ENCODE peak calls at places on chromosomes 13 and 19, in seven cellular contexts. Z is IMR-90, J is heart right ventricle, F is heart left ventricle, B is tibial artery, G is adrenal gland, U is hepatocyte. R is an unnamed sample. For H3K36me3, the result is how much of the 10 kb centered on the place peaks cover.

GRCh38 chr19:40954573-40954972 is 36.5 kb upstream of the CYP2B6 start:
- DNase-seq in J (no peak), Z (no peak), G (no peak), B (no peak), F (no peak), U (no peak), R (no peak)

GRCh38 chr13:19822673-19823072 is 39.9 kb upstream of the PSPC1 start:
- DNase-seq in J (no peak), B (no peak), G (no peak), F (no peak), Z (no peak), U (no peak), R (no peak)

GRCh38 chr19:4452230-4452990 is 5.2 kb downstream of the UBXN6 start:
- DNase-seq in J (no peak), G (no peak), U (no peak), F (no peak), B (no peak), Z (no peak), R (no peak)

GRCh38 chr13:98906746-98907502 is 70.9 kb downstream of the DOCK9 start:
- DNase-seq in U (no peak), B (no peak), Z (no peak), F (no peak), G (no peak), J (no peak), R (no peak)

GRCh38 chr13:76293346-76293745 is 592.9 kb downstream of the KCTD12 start:
- DNase-seq in F (no peak), U (no peak), G (no peak), B (no peak), J (no peak), Z (peak), R (no peak)

GRCh38 chr13:58838615-58839014 is 1207.1 kb downstream of the PCDH17 start:
- DNase-seq in B (no peak), F (no peak), U (no peak), J (no peak), Z (no peak), G (no peak), R (no peak)

GRCh38 chr19:6092329-6093286 is 17.7 kb downstream of the RFX2 start:
- DNase-seq in Z (peak), J (peak), U (peak), B (peak), G (peak), F (peak), R (peak)

GRCh38 chr13:48709213-48709612 is 55.5 kb downstream of the CYSLTR2 start:
- DNase-seq in J (no peak), B (no peak), Z (no peak), U (no peak), F (no peak), G (no peak), R (no peak)

GRCh38 chr13:93409816-93410215 is 183.2 kb downstream of the GPC6 start:
- DNase-seq in U (no peak), F (no peak), Z (no peak), B (no peak), G (no peak), J (no peak), R (no peak)

GRCh38 chr13:28655566-28655965 is 3.4 kb upstream of the POMP start:
- DNase-seq in U (no peak), Z (peak), G (no peak), B (no peak), J (no peak), F (no peak), R (no peak)

GRCh38 chr13:86006317-86006716 is 207.1 kb upstream of the SLITRK6 start:
- DNase-seq in F (no peak), U (no peak), B (no peak), Z (no peak), G (no peak), J (no peak), R (no peak)

GRCh38 chr13:41465215-41465907 is 8.0 kb downstream of the RGCC start:
- DNase-seq in G (peak), Z (peak), B (peak), J (peak), F (peak), U (no peak), R (peak)

DNA sequence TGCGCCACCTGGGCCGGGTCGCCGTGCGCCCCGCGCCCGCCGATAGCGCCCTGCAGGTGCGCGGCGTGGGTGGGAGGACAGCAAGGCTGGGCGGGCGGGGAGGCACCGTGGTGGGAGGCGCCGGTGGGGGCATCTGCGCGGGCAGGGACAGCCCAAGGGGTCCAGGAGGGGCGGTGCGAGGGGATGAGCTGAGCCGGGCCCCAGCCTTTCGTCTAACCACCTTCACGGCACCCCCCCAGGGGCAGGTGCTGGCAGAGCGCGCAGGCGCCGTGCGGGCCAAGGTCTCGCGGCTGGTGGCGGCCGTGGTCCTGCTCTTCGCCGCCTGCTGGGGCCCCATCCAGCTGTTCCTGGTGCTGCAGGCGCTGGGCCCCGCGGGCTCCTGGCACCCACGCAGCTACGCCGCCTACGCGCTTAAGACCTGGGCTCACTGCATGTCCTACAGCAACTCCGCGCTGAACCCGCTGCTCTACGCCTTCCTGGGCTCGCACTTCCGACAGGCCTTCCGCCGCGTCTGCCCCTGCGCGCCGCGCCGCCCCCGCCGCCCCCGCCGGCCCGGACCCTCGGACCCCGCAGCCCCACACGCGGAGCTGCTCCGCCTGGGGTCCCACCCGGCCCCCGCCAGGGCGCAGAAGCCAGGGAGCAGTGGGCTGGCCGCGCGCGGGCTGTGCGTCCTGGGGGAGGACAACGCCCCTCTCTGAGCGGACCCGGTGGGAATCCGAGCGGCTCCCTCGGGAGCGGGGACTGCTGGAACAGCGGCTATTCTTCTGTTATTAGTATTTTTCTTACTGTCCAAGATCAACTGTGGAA is 3.1 kb downstream of the KISS1R start:
- DNase-seq in U (peak), J (no peak), F (no peak), B (no peak), G (no peak), Z (no peak), R (no peak)
- H3K27ac ChIP-seq in U (no peak), J (no peak), F (no peak), B (no peak), G (no peak), Z (no peak), R (no peak)

GRCh38 chr19:18865106-18865972 is 30.6 kb downstream of the CERS1 start:
- DNase-seq in B (no peak), U (no peak), G (no peak), F (no peak), J (no peak), Z (no peak), R (peak)
- H3K36me3 ChIP-seq in B (half or more), U (under half), G (under half), F (half or more), J (under half), Z (half or more), R (under half)

DNA sequence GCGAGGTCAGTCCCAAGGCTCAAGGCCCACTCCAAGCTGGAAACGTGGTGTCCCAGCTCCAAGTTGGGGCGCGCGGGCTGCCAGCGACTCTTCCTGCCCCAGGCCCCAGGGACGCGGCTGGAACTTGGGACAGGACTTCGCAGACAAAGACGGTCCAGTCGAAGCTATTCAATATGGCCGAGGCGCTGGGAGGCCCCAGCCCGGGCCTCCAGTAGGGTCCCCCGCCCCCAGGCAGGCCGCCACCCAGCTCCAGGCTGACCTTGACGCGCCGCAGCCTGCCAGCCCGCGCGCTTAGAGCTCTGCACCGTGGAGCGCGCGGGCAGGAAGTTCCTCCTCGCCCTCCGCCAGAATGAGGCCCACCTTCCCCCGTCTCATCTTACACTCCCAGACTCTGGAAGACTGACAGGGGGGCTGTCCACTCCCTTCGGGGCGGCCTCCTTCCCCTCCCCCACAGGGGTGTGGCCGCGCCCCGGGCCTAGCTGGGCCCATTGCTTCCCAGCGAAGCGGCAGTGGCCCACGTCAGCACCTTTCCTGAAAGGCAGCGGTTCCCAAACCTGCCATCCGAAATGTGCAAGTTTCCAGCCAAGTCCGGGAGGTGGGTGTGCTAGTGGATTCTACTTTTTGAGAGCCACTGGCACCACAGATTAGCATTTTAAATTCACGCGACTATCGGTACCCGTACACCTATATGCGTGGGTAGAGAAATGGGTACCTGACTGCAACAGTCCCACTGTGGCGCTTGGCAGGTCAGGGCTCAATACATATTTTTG is at the start of gene CCDC8:
- DNase-seq in F (peak), B (peak), U (peak), J (peak), Z (peak), G (peak), R (peak)
- H3K4me3 ChIP-seq in F (peak), B (peak), U (peak), J (peak), Z (peak), G (peak), R (peak)

DNA sequence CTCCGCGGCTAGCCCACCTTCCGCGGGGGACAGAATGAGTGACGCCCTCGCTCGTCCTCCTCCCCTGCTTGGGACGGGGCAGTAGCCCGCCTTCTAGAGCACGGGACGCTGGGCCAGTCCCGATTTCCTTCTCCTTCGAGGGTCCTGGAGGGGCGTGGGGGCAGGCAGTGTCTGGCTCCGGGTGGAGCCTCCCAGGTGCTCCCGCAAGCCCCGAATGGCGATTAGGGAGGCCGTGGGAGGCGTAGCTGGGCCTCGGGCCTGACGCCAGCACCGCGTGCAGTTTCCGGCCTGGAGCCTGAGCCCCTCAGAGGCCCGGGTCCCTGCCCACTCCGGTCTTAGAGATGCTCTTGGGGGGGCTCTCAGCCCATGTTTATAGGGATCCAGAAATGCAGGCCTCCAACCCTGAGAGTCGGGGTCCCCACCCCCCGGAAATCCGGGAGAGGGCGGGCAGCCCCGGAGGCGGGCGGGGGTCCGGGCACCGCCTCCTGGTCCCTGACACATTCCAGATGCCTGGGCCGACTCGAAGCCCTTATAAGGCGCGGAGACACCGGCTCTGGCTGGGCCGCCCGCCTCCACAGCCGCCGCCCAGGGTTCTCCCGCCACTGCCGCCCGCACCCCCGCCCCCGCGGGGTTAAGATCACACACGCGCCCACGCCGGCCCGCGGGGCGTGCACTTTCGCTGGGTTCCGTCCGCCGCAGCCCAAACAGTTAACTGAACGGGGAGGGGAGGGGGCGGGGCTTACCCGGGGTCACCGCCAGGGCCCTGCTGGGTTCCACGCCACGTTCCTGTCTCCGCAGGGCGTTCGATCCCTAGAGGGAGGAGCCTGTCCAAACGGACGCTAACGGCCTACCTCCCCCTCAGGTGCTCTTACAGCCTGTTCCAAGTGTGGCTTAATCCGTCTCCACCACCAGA is 1.5 kb downstream of the MYADM start:
- DNase-seq in B (peak), G (peak), U (peak), J (peak), F (peak), Z (peak), R (peak)
- H3K27ac ChIP-seq in B (peak), G (no peak), U (peak), J (peak), F (peak), Z (peak), R (peak)

GRCh38 chr19:34225659-34226015 is 28.7 kb upstream of the GARRE1 start:
- DNase-seq in U (no peak), Z (no peak), G (no peak), B (no peak), J (no peak), F (no peak), R (no peak)
- H3K36me3 ChIP-seq in U (under half), Z (half or more), G (under half), B (half or more), J (under half), F (half or more), R (under half)

DNA sequence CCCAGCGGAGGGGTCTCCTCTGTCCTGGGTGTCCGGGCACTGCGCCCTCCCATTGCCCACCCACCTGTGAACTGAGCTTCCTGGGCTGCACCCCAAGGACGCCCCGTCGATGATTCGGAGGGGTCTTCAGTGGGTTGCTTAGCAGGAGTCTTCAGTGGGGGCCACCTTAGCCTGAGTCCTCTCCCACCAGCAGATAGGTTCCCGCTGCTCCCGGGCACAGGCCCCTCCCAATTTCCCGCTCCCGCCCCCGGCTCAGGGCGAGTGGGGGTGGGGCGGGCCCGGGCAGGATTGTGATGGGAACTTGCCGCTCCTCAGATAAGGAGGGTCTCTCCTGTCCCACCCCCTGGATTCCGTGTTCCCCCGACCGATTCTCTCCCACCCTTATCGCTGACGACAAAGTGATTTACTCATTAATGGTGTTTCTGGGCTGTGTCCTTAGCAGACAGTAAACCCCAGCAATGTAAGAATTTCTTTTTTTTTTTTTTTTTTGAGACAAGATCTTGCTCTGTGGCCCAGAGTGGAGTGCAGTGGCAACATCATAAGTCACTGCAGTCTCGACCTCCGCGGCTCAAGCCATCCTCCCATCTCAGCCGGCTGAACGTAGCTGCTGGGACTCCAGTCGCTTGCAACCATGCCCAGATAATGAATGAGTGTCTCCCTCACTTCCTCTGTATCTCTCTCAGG is 655 bp upstream of the S1PR5 start:
- DNase-seq in F (no peak), U (peak), Z (peak), B (no peak), J (peak), G (peak), R (no peak)
- H3K4me3 ChIP-seq in F (peak), U (no peak), Z (peak), B (peak), J (peak), G (no peak), R (peak)

GRCh38 chr13:39859898-39860297 is 204.4 kb downstream of the COG6 start:
- DNase-seq in U (no peak), J (no peak), B (no peak), G (no peak), Z (no peak), F (no peak), R (no peak)

GRCh38 chr13:39856714-39857113 is 201.3 kb downstream of the COG6 start:
- DNase-seq in U (no peak), F (no peak), B (no peak), J (no peak), Z (no peak), G (no peak), R (no peak)

GRCh38 chr13:39855236-39855635 is 199.8 kb downstream of the COG6 start:
- DNase-seq in Z (no peak), G (no peak), U (no peak), J (no peak), B (no peak), F (no peak), R (no peak)

GRCh38 chr13:39862891-39863290 is 207.4 kb downstream of the COG6 start:
- DNase-seq in J (no peak), U (no peak), Z (no peak), F (no peak), B (no peak), G (no peak), R (no peak)

DNA sequence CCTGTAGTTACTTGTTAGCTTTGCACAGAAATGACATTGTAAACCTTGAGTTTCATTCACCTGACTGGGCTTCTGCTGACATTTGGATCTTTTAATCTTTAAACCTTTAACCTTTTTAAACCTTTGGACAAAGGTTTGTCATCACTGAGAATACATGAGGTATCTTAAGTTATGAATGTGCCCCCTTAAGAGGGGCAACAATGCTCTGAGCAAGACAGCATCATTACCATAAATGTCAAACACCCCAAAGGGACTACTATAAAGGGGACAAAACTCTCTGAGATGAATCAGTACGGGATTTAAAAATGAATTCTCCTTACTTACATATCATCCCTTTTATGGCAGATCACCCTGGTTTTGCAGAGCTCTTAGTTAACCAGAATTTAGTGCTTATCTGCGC is 203.3 kb downstream of the COG6 start:
- DNase-seq in B (no peak), Z (no peak), J (no peak), G (no peak), F (no peak), U (no peak), R (no peak)
- H3K27ac ChIP-seq in B (no peak), Z (no peak), J (no peak), G (no peak), F (no peak), U (no peak), R (no peak)

GRCh38 chr19:36807029-36807428 is 31.2 kb downstream of the ZNF790 start:
- DNase-seq in G (no peak), U (no peak), Z (no peak), J (no peak), F (no peak), B (no peak), R (no peak)

GRCh38 chr19:36805364-36805763 is 32.8 kb upstream of the ZNF850 start:
- DNase-seq in U (no peak), J (no peak), Z (no peak), F (no peak), B (no peak), G (no peak), R (no peak)
- H3K36me3 ChIP-seq in U (under half), J (under half), Z (under half), F (under half), B (half or more), G (under half), R (under half)

DNA sequence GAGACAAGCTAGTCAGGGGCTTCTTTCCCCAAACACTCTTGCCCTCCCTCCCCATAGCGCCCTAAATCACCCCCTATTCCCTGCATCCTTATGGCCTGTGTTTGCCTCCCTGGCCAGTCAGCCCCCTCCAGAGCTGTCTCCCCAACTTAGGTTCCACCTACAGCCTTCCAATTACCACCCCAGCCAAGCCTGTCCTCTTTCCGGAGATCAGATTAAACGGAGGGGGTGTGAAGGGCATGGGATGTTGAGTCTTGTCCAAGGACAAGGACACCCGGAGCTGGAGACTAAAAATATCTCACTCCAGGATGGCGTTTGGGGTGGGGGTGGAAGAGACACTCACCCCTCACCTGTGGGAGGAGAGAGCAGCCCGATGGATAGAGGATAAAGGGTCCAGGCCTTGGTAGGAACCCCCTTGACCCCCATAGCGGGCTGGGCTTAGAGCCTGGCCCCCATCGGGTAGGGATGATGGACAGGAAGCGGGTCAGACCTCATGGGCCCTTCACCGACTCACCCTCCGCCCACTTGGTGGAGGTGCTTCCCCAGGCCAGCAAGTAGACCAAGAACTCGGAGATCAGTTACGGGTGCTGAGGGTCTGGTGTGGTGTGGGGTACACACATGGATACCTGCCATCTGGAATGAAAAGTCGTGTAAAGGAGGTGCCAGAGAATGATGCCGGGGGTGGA is 6.0 kb downstream of the ZNF865 start:
- DNase-seq in U (no peak), F (no peak), Z (no peak), G (peak), B (no peak), J (peak), R (no peak)
- H3K4me3 ChIP-seq in U (no peak), F (no peak), Z (no peak), G (no peak), B (no peak), J (no peak), R (no peak)

GRCh38 chr19:38707512-38708114 is 36.7 kb downstream of the CAPN12 start:
- DNase-seq in F (peak), J (peak), G (peak), U (no peak), Z (peak), B (peak), R (peak)
- H3K27ac ChIP-seq in F (peak), J (peak), G (peak), U (peak), Z (peak), B (peak), R (peak)

R was measured in colonic mucosa.